ENCODE peak calls at places on chromosome 22, in ten cellular contexts. G is K562, V is suprapubic skin, D is sigmoid colon, R is upper lobe of left lung, Y is H1, F is HepG2, T is transverse colon, J is esophagus muscularis mucosa, N is SK-N-SH. W is an unnamed sample.

GRCh38 chr22:31504282-31504681 is 7.9 kb downstream of the SFI1 start:
- DNase-seq in Y (no peak), D (no peak), T (no peak), V (no peak), R (no peak), J (no peak), G (no peak), N (no peak), F (no peak), W (no peak)

GRCh38 chr22:26949193-26949592 is 291.8 kb downstream of the MIAT start:
- DNase-seq in T (no peak), J (no peak), G (no peak), N (no peak), D (no peak), Y (no peak), R (no peak), V (no peak), F (no peak), W (no peak)

GRCh38 chr22:44869196-44869595 is 116.8 kb downstream of the ARHGAP8 start:
- DNase-seq in F (no peak), D (no peak), V (no peak), T (no peak), Y (no peak), J (no peak), R (no peak), N (peak; percentile 11), G (no peak), W (no peak)

GRCh38 chr22:45007247-45007945 is 2.4 kb downstream of the PHF21B start:
- DNase-seq in T (no peak), D (no peak), F (no peak), V (no peak), R (no peak), J (no peak), N (peak; percentile 91), Y (no peak), G (peak; percentile 67), W (no peak)

GRCh38 chr22:41746563-41747400 is 47.5 kb downstream of the MEI1 start:
- DNase-seq in R (peak; percentile 84), N (peak; percentile 55), V (peak; percentile 82), J (no peak), T (peak; percentile 77), Y (peak; percentile 46), G (peak; percentile 47), F (peak; percentile 36), D (peak; percentile 85), W (peak; percentile 78)

GRCh38 chr22:17972385-17973181 is 51.8 kb downstream of the MICAL3 start:
- DNase-seq in V (no peak), N (no peak), G (no peak), J (no peak), D (no peak), F (peak; percentile 84), Y (no peak), R (no peak), T (no peak), W (no peak)

GRCh38 chr22:11325767-11326166 is 4202.2 kb upstream of the OR11H1 start:
- DNase-seq in G (no peak), V (no peak), F (no peak), R (no peak), T (no peak), D (no peak), J (peak; percentile 90), N (no peak), Y (no peak), W (no peak)

GRCh38 chr22:27443315-27443714 is 358.2 kb downstream of the MN1 start:
- DNase-seq in G (no peak), N (no peak), T (no peak), F (no peak), V (no peak), J (no peak), R (no peak), Y (no peak), D (no peak), W (no peak)

GRCh38 chr22:46070215-46070721 is 80.1 kb upstream of the PPARA start:
- DNase-seq in R (peak; percentile 68), G (no peak), J (no peak), D (peak; percentile 91), Y (no peak), N (no peak), F (peak; percentile 10), T (peak; percentile 74), V (peak; percentile 94), W (peak; percentile 75)

GRCh38 chr22:46067159-46068111 is 82.9 kb upstream of the PPARA start:
- DNase-seq in T (peak; percentile 9), N (no peak), Y (no peak), J (no peak), D (peak; percentile 69), F (no peak), R (peak; percentile 10), G (no peak), V (no peak), W (peak; percentile 21)

GRCh38 chr22:46069518-46070214 is 80.7 kb upstream of the PPARA start:
- DNase-seq in V (peak; percentile 94), J (peak; percentile 97), F (no peak), R (peak; percentile 88), N (peak; percentile 78), G (no peak), T (peak; percentile 89), D (peak; percentile 96), Y (no peak), W (peak; percentile 84)

GRCh38 chr22:46068176-46068907 is 82.0 kb upstream of the PPARA start:
- DNase-seq in T (no peak), V (no peak), N (no peak), D (no peak), G (no peak), R (no peak), Y (no peak), J (no peak), F (no peak), W (no peak)

DNA sequence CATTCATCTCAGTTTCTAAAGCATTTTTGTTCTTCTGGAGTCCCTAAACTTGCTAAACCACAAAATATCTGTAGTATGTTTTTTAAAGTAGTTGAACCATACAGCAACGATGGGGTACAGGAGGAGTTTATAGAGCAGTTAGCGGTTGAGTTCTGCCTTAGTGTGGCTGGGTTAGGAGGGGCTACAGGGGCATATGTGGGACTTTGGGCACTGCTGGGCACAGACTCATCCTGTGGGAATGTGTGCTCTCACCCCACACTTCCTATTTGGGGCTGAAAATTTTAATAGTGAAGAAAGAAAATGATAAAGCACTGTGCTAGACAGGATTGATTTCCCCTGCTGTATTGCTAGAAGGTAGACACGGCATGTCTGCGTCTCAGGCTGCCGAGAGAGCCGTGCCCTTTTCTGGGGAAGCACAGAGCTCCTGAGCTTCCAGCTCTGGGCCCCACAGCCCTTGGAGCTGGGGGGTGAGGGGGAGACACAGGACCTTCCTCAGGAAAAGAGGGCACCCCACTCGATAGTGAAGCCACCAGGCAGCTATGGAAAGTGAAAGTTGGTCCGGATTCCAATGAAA is 81.3 kb upstream of the PPARA start:
- DNase-seq in Y (no peak), G (no peak), F (no peak), D (peak; percentile 71), T (peak; percentile 36), N (no peak), J (no peak), V (peak; percentile 69), R (peak; percentile 23), W (peak; percentile 26)
- TF ChIP-seq POLR2AphosphoS5 in Y (no peak), G (no peak), F (no peak), D (no peak), T (no peak), N (peak; percentile 72), J (no peak), V (no peak), R (no peak), W (no peak)

DNA sequence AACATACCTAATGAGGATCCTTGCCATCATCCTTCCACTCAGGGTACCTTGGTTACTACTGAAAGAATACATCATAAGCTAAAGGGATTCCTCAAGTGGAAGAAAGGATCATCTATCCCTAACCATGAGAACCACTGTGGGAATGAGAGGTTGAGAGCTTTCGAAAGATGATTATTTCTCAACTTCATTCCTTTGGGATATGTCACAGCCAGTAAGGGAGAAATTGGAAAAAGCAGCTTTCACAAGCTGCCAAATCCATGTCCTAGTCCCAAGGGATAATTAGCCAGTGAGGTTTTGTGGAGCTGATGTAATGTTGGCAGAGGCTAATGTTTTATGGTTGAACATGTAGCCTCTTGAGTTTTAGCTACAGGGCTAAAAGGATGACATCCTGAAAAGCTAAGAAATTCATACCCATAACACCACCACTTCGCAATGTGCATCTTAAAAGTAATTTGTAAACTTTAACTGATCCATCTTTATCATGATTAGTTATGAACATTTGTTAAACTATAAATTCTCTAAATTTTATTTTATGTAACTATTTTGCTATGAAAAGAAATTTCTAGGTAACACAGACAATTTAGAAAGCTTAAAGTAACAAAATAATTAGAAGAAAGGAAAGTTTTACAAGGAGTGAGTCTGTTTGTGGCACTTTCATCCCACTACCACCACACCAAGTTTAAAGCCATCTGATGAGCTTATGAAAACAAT is 123.9 kb downstream of the MRTFA start:
- DNase-seq in R (no peak), J (no peak), N (no peak), G (no peak), V (no peak), T (no peak), D (peak; percentile 78), F (peak; percentile 55), Y (no peak), W (no peak)
- TF ChIP-seq EP300 in R (no peak), J (no peak), N (peak; percentile 35), G (no peak), V (no peak), T (peak; percentile 27), D (no peak), F (no peak), Y (no peak), W (no peak)

GRCh38 chr22:20815477-20816050 is 41.7 kb downstream of the SERPIND1 start:
- DNase-seq in J (no peak), R (no peak), Y (no peak), N (no peak), V (no peak), T (no peak), F (no peak), G (peak; percentile 36), D (no peak), W (no peak)
- H3K36me3 ChIP-seq in J (peaks cover 62% of the 10 kb centered on the region), R (peaks cover 52% of the 10 kb centered on the region), Y (peaks cover 5% of the 10 kb centered on the region), N (peaks cover 33% of the 10 kb centered on the region), V (peaks cover 82% of the 10 kb centered on the region), T (no peaks in the 10 kb centered on the region), F (peaks cover 66% of the 10 kb centered on the region), G (peaks cover 80% of the 10 kb centered on the region), D (peaks cover 45% of the 10 kb centered on the region), W (peaks cover 45% of the 10 kb centered on the region)

GRCh38 chr22:29014301-29014700 is 47.3 kb downstream of the C22orf31 start:
- DNase-seq in D (no peak), F (no peak), T (no peak), J (no peak), V (no peak), R (no peak), G (no peak), N (no peak), Y (no peak), W (no peak)

GRCh38 chr22:29016067-29016938 is 45.3 kb downstream of the C22orf31 start:
- DNase-seq in V (no peak), T (no peak), Y (no peak), R (no peak), G (no peak), N (no peak), F (peak; percentile 48), D (no peak), J (no peak), W (no peak)

GRCh38 chr22:29012923-29013322 is 48.7 kb downstream of the C22orf31 start:
- DNase-seq in Y (no peak), T (no peak), J (no peak), F (no peak), N (no peak), R (no peak), D (no peak), G (no peak), V (no peak), W (no peak)

GRCh38 chr22:29011868-29012428 is 49.7 kb downstream of the C22orf31 start:
- DNase-seq in G (no peak), N (no peak), T (peak; percentile 32), D (no peak), V (no peak), J (no peak), Y (no peak), R (no peak), F (no peak), W (no peak)

GRCh38 chr22:29014773-29015172 is 46.9 kb downstream of the C22orf31 start:
- DNase-seq in N (no peak), V (no peak), F (no peak), J (no peak), R (no peak), G (no peak), Y (no peak), D (no peak), T (no peak), W (no peak)
- TF ChIP-seq POLR2AphosphoS5 in N (no peak), V (no peak), F (no peak), J (no peak), R (no peak), G (no peak), Y (no peak), D (no peak), T (no peak), W (no peak)